ENCODE peak calls at places on chromosomes 2 and 18, in ten cellular contexts. X is vagina; E is AG04450; I is upper lobe of left lung; N is mesenchymal stem cell; H is CD8-positive, alpha-beta T cell; G is esophagus squamous epithelium; S is colonic mucosa; F is cardiac muscle cell; J is left lung. O is an unnamed sample.
A peak's percentile ranks its signal among the peaks of the same experiment; 100 is the strongest.

GRCh38 chr2:132415256-132416079 is 1.1 kb upstream of the GPR39 start:
- DNase-seq in X (no peak), N (peak; percentile 57), H (no peak), I (no peak), S (peak; percentile 33), E (no peak), G (no peak), J (no peak), F (peak; percentile 20), O (no peak)

GRCh38 chr2:127050803-127051115 is 56.2 kb downstream of the BIN1 start:
- DNase-seq in E (no peak), H (no peak), G (no peak), J (peak; percentile 30), F (no peak), N (no peak), S (no peak), I (peak; percentile 75), X (no peak), O (peak; percentile 70)

GRCh38 chr18:70075906-70076305 is 128.2 kb upstream of the CD226 start:
- DNase-seq in S (no peak), E (no peak), H (no peak), X (no peak), G (no peak), I (no peak), F (peak; percentile 8), J (no peak), N (no peak), O (no peak)

GRCh38 chr18:79200546-79201268 is 131.5 kb downstream of the ATP9B start:
- DNase-seq in F (peak; percentile 52), H (peak; percentile 20), S (peak; percentile 29), J (peak; percentile 62), I (no peak), N (peak; percentile 25), G (peak; percentile 71), E (no peak), X (peak; percentile 99), O (peak; percentile 92)

GRCh38 chr2:217973008-217973787 is 29.6 kb downstream of the TNS1 start:
- DNase-seq in X (no peak), S (no peak), J (no peak), H (no peak), E (no peak), N (no peak), G (no peak), I (no peak), F (no peak), O (no peak)

GRCh38 chr2:68244456-68244855 is 7.9 kb downstream of the PPP3R1 start:
- DNase-seq in F (peak; percentile 24), H (no peak), G (no peak), N (no peak), S (no peak), E (no peak), I (no peak), J (no peak), X (no peak), O (no peak)

GRCh38 chr2:220586980-220587549 is 959.6 kb downstream of the SLC4A3 start:
- DNase-seq in J (no peak), X (no peak), I (no peak), F (peak; percentile 60), N (peak; percentile 5), E (peak; percentile 60), H (no peak), S (no peak), G (no peak), O (no peak)

GRCh38 chr18:75201273-75201898 is 7.6 kb downstream of the PTGR3 start:
- DNase-seq in H (no peak), F (no peak), E (no peak), I (no peak), G (no peak), S (no peak), N (no peak), X (no peak), J (no peak), O (no peak)

GRCh38 chr2:206635016-206635415 is 7.3 kb upstream of the FAM237A start:
- DNase-seq in X (no peak), S (no peak), F (peak; percentile 8), H (no peak), J (no peak), E (no peak), N (no peak), G (no peak), I (no peak), O (no peak)

GRCh38 chr2:238487652-238488346 is 61.1 kb downstream of the ASB1 start:
- DNase-seq in F (no peak), X (peak; percentile 56), G (no peak), S (no peak), H (no peak), N (no peak), I (no peak), E (no peak), J (no peak), O (no peak)

GRCh38 chr18:47250415-47251046 is 929 bp downstream of the SKOR2 start:
- DNase-seq in H (no peak), F (no peak), X (no peak), J (no peak), S (no peak), N (no peak), E (no peak), G (no peak), I (peak; percentile 57), O (no peak)

GRCh38 chr18:25146113-25146512 is 205.9 kb downstream of the ZNF521 start:
- DNase-seq in S (no peak), N (no peak), I (no peak), J (no peak), F (no peak), H (no peak), X (no peak), E (no peak), G (no peak), O (no peak)

DNA sequence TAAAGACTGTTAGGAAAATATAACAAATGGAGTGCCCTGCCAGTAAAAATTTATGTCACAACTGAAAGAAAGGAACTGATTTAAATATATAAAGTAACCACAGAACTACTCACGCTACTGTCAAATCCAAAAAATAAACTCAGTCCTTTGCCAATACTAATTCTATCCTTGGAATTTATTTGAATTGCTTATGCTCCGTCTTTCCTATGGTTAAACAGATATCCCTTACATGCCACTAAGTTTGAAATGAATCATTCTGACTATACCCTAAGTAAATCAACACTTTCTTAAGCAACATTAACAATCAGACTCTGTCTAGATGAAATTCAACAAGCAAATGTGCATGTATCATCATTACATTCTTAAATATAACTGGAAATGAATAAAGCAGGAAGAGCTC is 9.8 kb downstream of the HNRNPLL start:
- DNase-seq in N (peak; percentile 32), H (no peak), E (no peak), S (no peak), I (no peak), G (no peak), X (no peak), F (peak; percentile 20), J (no peak), O (no peak)
- H3K27ac ChIP-seq in N (no peak overlapping the region), H (no peak overlapping the region), E (no peak overlapping the region), S (peak overlapping the region; percentile 9), I (no peak overlapping the region), G (peak overlapping the region; percentile 23), X (no peak overlapping the region), F (no peak overlapping the region), J (no peak overlapping the region), O (no peak overlapping the region)

DNA sequence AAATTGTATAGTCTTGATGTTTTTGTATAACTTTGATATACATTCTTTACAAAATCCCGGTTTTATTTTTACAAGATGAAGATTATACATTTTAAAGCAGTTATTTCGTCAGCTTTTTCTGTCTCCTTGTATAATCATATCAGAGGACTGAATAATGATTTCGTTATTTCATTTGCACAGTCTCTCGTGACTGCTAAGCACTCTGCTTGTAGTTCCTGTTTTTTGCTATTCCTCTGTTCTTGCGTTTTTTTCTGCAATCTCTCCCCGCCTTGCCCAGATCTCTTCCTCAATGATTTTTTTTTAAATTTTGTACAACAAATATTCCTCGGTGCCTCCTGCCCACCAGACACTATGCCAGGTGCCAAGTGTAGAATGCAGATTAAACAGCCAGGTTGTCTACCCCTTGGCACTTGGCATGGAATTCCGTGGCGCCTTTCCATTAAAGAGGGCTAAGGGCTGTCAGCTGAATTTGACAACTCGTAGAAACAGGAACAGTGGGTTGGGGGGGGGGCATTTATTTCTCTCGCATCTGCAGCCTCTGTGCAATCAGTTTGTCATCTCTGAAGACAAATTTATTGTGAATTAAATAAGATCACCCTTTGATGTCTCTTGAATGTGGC is 69.6 kb downstream of the KLHL29 start:
- DNase-seq in S (no peak), H (no peak), J (no peak), E (no peak), X (no peak), G (no peak), N (no peak), I (no peak), F (no peak), O (no peak)
- H3K27ac ChIP-seq in S (no peak overlapping the region), H (no peak overlapping the region), J (no peak overlapping the region), E (no peak overlapping the region), X (no peak overlapping the region), G (peak overlapping the region; percentile 58), N (no peak overlapping the region), I (no peak overlapping the region), F (no peak overlapping the region), O (no peak overlapping the region)

DNA sequence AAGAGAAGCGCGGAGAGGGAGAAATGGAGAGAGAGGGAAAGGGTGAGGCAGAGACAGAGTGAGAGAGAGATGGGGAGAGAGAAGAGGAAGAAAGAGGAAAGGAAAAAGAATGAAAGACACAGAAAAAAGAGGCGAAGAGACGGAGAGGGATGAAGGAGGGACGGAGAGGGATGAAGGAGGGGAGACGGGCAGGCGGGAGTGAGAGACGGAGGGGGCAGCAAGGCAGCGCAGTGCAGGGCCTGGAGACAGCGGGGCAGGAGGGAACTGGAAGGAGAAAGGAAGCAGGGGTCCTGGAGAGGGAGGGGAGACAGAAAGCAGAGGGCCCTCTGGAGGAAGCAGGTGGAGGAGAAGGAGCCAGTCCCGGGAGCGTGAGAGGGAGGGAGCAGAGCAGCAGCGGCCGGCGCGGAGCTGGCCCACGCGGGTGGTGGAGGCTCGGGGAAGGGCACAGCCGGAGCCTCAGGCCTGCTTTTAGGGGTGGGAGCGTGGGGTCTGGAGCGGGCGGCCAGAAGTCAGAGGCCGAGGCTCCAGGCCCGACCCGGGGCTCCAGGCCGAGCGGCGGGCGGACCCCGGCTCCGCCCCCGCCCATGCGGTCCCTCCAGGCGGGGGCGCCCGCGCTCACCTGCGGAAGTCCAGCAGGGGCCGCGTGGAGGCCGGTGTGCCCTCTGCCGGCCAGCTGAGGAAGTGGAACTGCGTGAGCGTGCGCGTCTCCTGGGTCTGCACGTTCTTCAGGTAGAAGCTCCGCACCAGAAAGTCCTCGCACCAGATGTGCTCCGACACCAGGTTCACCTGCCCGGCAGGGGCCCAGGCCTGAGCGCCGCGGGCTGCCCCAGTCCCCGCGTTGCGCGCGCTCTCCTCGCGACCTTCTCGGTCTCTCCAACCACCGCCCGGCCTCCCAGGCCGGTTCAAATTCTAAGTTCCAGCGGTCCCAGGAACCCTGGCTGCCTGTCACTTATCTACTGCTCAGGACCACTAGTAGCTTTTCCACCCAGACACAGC is 14.5 kb downstream of the PTPRN start:
- DNase-seq in I (peak; percentile 97), S (peak; percentile 91), N (peak; percentile 72), E (peak; percentile 36), J (peak; percentile 89), G (peak; percentile 52), X (peak; percentile 83), F (peak; percentile 85), H (peak; percentile 86), O (peak; percentile 94)
- H3K27ac ChIP-seq in I (peak overlapping the region; percentile 79), S (peak overlapping the region; percentile 51), N (no peak overlapping the region), E (peak overlapping the region; percentile 21), J (peak overlapping the region; percentile 37), G (peak overlapping the region; percentile 86), X (peak overlapping the region; percentile 89), F (peak overlapping the region; percentile 46), H (peak overlapping the region; percentile 14), O (peak overlapping the region; percentile 57)

DNA sequence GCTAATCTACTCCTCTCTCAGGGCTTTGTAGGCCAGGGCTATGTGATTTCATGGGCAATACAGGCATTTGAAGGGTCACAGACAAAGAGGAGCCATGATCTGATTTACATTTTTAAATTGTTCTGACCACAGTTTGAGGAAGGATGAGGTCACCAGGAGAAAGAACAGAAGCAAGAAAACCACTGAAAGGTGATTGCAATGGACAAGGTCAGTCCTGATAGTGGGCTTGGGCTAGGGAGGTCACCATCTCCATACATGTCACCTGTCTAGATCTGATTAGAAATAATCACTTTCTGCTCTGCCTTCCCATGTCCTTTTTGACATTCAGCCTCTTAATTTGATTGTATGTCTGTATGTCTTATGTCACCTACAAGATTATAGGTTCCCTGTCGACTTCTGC is 248.9 kb upstream of the CWC22 start:
- DNase-seq in E (no peak), X (no peak), H (no peak), I (no peak), N (no peak), G (no peak), J (no peak), S (no peak), F (no peak), O (no peak)
- H3K27ac ChIP-seq in E (no peak overlapping the region), X (no peak overlapping the region), H (no peak overlapping the region), I (no peak overlapping the region), N (no peak overlapping the region), G (no peak overlapping the region), J (no peak overlapping the region), S (no peak overlapping the region), F (no peak overlapping the region), O (no peak overlapping the region)

O was measured in kidney.